ENCODE peak calls at places on chromosomes 4 and X, in seven cellular contexts. One of them, this sample, is unnamed. For H3K9me3, the result is how much of the 10 kb centered on the place peaks cover.

GRCh38 chr4:158805628-158806471 is 37.0 kb downstream of the FNIP2 start:
- DNase-seq in upper lobe of left lung: no peak
- DNase-seq in OCI-LY7: no peak
- DNase-seq in keratinocyte: peak
- DNase-seq in psoas muscle: no peak
- DNase-seq in uterus: no peak
- DNase-seq in breast epithelium: no peak
- DNase-seq in this sample: no peak

GRCh38 chr4:52744588-52744987 is 6.6 kb downstream of the ERVMER34-1 start:
- DNase-seq in upper lobe of left lung: no peak
- DNase-seq in OCI-LY7: no peak
- DNase-seq in keratinocyte: no peak
- DNase-seq in psoas muscle: no peak
- DNase-seq in uterus: no peak
- DNase-seq in breast epithelium: no peak
- DNase-seq in this sample: no peak

GRCh38 chr4:110042540-110043517 is 130.1 kb downstream of the EGF start:
- DNase-seq in upper lobe of left lung: no peak
- DNase-seq in OCI-LY7: no peak
- DNase-seq in keratinocyte: no peak
- DNase-seq in psoas muscle: no peak
- DNase-seq in uterus: no peak
- DNase-seq in breast epithelium: no peak
- DNase-seq in this sample: no peak

GRCh38 chr4:47213971-47214370 is 182.6 kb downstream of the GABRB1 start:
- DNase-seq in upper lobe of left lung: no peak
- DNase-seq in OCI-LY7: no peak
- DNase-seq in keratinocyte: peak
- DNase-seq in psoas muscle: no peak
- DNase-seq in uterus: no peak
- DNase-seq in breast epithelium: no peak
- DNase-seq in this sample: no peak

GRCh38 chrX:154654372-154654771 is 993 bp upstream of the CTAG2 start:
- DNase-seq in upper lobe of left lung: no peak
- DNase-seq in OCI-LY7: no peak
- DNase-seq in keratinocyte: no peak
- DNase-seq in psoas muscle: no peak
- DNase-seq in uterus: no peak
- DNase-seq in breast epithelium: no peak
- DNase-seq in this sample: no peak

GRCh38 chrX:115940888-115941332 is 229.6 kb upstream of the AGTR2 start:
- DNase-seq in upper lobe of left lung: no peak
- DNase-seq in OCI-LY7: peak
- DNase-seq in keratinocyte: no peak
- DNase-seq in psoas muscle: peak
- DNase-seq in uterus: peak
- DNase-seq in breast epithelium: peak
- DNase-seq in this sample: no peak

GRCh38 chrX:78950157-78950556 is 5.0 kb downstream of the P2RY10 start:
- DNase-seq in upper lobe of left lung: no peak
- DNase-seq in OCI-LY7: no peak
- DNase-seq in keratinocyte: no peak
- DNase-seq in psoas muscle: no peak
- DNase-seq in uterus: no peak
- DNase-seq in breast epithelium: no peak
- DNase-seq in this sample: no peak

GRCh38 chr4:2338754-2339457 is 77.0 kb upstream of the MXD4 start:
- DNase-seq in upper lobe of left lung: peak
- DNase-seq in OCI-LY7: no peak
- DNase-seq in keratinocyte: no peak
- DNase-seq in psoas muscle: no peak
- DNase-seq in uterus: no peak
- DNase-seq in breast epithelium: peak
- DNase-seq in this sample: no peak

GRCh38 chr4:38563703-38564490 is 100.1 kb upstream of the KLF3 start:
- DNase-seq in upper lobe of left lung: no peak
- DNase-seq in OCI-LY7: no peak
- DNase-seq in keratinocyte: no peak
- DNase-seq in psoas muscle: no peak
- DNase-seq in uterus: no peak
- DNase-seq in breast epithelium: no peak
- DNase-seq in this sample: no peak

GRCh38 chrX:109475174-109475891 is 6.6 kb downstream of the GUCY2F start:
- DNase-seq in upper lobe of left lung: no peak
- DNase-seq in OCI-LY7: no peak
- DNase-seq in keratinocyte: no peak
- DNase-seq in psoas muscle: no peak
- DNase-seq in uterus: peak
- DNase-seq in breast epithelium: peak
- DNase-seq in this sample: no peak

GRCh38 chr4:127747883-127748282 is 17.7 kb downstream of the SLC25A31 start:
- DNase-seq in upper lobe of left lung: no peak
- DNase-seq in OCI-LY7: no peak
- DNase-seq in keratinocyte: no peak
- DNase-seq in psoas muscle: no peak
- DNase-seq in uterus: no peak
- DNase-seq in breast epithelium: no peak
- DNase-seq in this sample: no peak

GRCh38 chr4:14339715-14340114 is 662.6 kb upstream of the CPEB2 start:
- DNase-seq in upper lobe of left lung: no peak
- DNase-seq in OCI-LY7: no peak
- DNase-seq in keratinocyte: no peak
- DNase-seq in psoas muscle: no peak
- DNase-seq in uterus: no peak
- DNase-seq in breast epithelium: no peak
- DNase-seq in this sample: no peak

GRCh38 chr4:85737254-85737653 is 262.3 kb downstream of the ARHGAP24 start:
- DNase-seq in upper lobe of left lung: no peak
- DNase-seq in OCI-LY7: no peak
- DNase-seq in keratinocyte: no peak
- DNase-seq in psoas muscle: no peak
- DNase-seq in uterus: no peak
- DNase-seq in breast epithelium: no peak
- DNase-seq in this sample: no peak

GRCh38 chr4:49032440-49033161 is 46.5 kb downstream of the CWH43 start:
- DNase-seq in upper lobe of left lung: no peak
- DNase-seq in OCI-LY7: peak
- DNase-seq in keratinocyte: no peak
- DNase-seq in psoas muscle: no peak
- DNase-seq in uterus: no peak
- DNase-seq in breast epithelium: no peak
- DNase-seq in this sample: no peak

DNA sequence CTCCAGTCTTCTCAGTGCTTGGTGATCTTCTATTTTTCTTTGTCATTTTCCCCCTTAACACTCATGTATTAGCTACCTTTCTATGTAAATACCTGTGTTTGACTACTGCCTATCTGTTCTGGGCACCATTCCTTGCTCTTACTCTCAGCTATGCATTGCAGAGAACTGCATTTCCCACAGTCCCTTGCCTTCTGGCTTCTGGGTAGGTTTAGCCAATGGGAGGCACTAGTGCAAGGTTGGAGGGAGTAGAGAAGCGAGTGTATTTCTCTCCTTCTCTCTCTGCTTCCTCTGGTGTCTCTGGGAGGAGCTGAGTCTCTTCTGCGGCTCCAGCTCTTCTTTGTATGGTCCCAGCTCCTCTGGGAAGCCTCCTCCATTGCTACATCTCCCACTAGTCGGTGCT is 50.5 kb downstream of the CWH43 start:
- DNase-seq in upper lobe of left lung: no peak
- DNase-seq in OCI-LY7: no peak
- DNase-seq in keratinocyte: no peak
- DNase-seq in psoas muscle: no peak
- DNase-seq in uterus: no peak
- DNase-seq in breast epithelium: no peak
- DNase-seq in this sample: no peak
- H3K9me3 ChIP-seq in upper lobe of left lung: under half
- H3K9me3 ChIP-seq in OCI-LY7: under half
- H3K9me3 ChIP-seq in keratinocyte: under half
- H3K9me3 ChIP-seq in psoas muscle: under half
- H3K9me3 ChIP-seq in uterus: under half
- H3K9me3 ChIP-seq in breast epithelium: under half
- H3K9me3 ChIP-seq in this sample: under half

GRCh38 chrX:66489339-66489738 is 149.5 kb downstream of the EDA2R start:
- DNase-seq in upper lobe of left lung: no peak
- DNase-seq in OCI-LY7: no peak
- DNase-seq in keratinocyte: no peak
- DNase-seq in psoas muscle: peak
- DNase-seq in uterus: no peak
- DNase-seq in breast epithelium: no peak
- DNase-seq in this sample: no peak
- H3K9me3 ChIP-seq in upper lobe of left lung: under half
- H3K9me3 ChIP-seq in OCI-LY7: under half
- H3K9me3 ChIP-seq in keratinocyte: under half
- H3K9me3 ChIP-seq in psoas muscle: under half
- H3K9me3 ChIP-seq in uterus: under half
- H3K9me3 ChIP-seq in breast epithelium: under half
- H3K9me3 ChIP-seq in this sample: under half

DNA sequence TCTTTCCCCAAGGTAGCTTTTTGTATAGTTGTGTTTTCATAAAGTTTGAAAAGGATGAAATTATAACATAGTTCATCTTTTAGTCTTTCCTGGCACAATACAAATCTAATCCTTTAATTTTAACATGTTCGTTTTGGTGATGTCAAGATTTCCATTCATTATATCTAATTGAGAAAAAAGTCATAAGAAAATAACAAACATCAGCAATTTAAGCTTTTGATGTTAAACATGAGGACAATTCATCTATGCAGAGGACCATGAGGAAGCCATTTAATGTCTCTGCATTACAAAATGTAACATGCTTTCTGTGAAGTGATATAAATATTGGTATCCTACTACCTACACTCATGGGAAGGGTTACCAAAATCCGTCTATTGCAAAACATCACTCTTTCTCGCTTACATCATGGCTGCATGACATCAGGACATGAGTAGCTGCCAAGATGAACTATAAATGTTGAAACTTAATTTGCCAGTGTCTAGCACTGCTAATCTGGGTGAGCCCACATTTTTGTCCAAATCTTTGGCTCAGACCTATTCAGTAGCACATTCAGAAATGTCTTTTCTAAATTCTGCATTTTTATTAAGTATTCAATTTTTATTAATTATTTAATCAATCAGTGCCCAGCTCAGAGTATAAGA is 9.5 kb downstream of the EPGN start:
- DNase-seq in upper lobe of left lung: no peak
- DNase-seq in OCI-LY7: no peak
- DNase-seq in keratinocyte: no peak
- DNase-seq in psoas muscle: no peak
- DNase-seq in uterus: no peak
- DNase-seq in breast epithelium: no peak
- DNase-seq in this sample: no peak
- H3K9me3 ChIP-seq in upper lobe of left lung: under half
- H3K9me3 ChIP-seq in OCI-LY7: under half
- H3K9me3 ChIP-seq in keratinocyte: under half
- H3K9me3 ChIP-seq in psoas muscle: under half
- H3K9me3 ChIP-seq in uterus: under half
- H3K9me3 ChIP-seq in breast epithelium: under half
- H3K9me3 ChIP-seq in this sample: under half

GRCh38 chr4:574346-575161 is 1.5 kb downstream of the TMEM271 start:
- DNase-seq in upper lobe of left lung: peak
- DNase-seq in OCI-LY7: no peak
- DNase-seq in keratinocyte: no peak
- DNase-seq in psoas muscle: no peak
- DNase-seq in uterus: no peak
- DNase-seq in breast epithelium: no peak
- DNase-seq in this sample: no peak

GRCh38 chr4:576245-576821 is at the start of gene TMEM271:
- DNase-seq in upper lobe of left lung: peak
- DNase-seq in OCI-LY7: no peak
- DNase-seq in keratinocyte: no peak
- DNase-seq in psoas muscle: no peak
- DNase-seq in uterus: no peak
- DNase-seq in breast epithelium: no peak
- DNase-seq in this sample: no peak

GRCh38 chr4:573122-573892 is 2.8 kb downstream of the TMEM271 start:
- DNase-seq in upper lobe of left lung: no peak
- DNase-seq in OCI-LY7: no peak
- DNase-seq in keratinocyte: no peak
- DNase-seq in psoas muscle: no peak
- DNase-seq in uterus: no peak
- DNase-seq in breast epithelium: no peak
- DNase-seq in this sample: no peak

GRCh38 chr4:576991-577498 is 950 bp upstream of the TMEM271 start:
- DNase-seq in upper lobe of left lung: peak
- DNase-seq in OCI-LY7: no peak
- DNase-seq in keratinocyte: no peak
- DNase-seq in psoas muscle: no peak
- DNase-seq in uterus: no peak
- DNase-seq in breast epithelium: no peak
- DNase-seq in this sample: no peak

DNA sequence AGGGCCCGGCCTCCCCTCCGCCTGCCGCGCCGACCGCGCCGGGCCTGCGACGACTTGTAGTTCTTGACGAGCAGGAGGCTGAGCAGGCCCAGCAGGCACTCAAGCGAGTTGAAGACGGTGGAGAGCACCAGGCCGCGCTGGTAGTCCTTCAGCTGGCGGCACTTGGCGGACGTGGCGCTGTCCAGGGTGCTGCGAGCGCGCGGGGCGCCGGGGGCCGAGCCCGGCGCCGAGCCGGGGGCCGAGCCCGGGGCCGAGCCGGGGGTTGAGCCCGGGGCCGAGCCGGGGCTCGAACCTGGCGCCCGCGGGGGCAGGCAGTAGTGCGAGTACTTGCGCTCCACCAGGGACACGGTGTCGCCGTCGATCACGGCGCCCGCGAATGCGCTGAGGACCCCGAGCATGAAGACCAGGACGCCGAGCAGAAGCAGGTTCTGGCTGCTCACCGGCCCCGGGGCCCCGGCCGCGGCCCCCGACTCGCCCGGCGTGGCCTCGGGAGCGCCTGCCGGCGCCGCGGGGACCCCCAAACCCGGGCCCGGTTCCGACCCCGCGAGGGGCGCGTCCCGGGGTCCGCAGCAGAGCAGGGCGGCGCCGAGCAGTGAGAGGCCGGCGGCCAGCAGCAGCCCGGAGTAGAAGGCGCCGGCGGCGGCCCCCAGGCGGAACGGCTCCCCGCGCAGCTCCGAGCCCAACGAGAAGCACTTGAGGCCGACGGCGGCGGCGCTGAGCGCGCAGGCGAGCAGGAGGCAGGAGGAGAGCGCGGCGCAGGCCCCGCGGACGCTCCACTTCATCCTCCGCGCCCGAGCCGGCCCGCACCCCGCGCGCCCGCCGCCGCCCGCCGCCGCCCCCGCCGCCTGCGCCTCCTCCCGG is 584 bp downstream of the TMEM271 start:
- DNase-seq in upper lobe of left lung: peak
- DNase-seq in OCI-LY7: no peak
- DNase-seq in keratinocyte: peak
- DNase-seq in psoas muscle: no peak
- DNase-seq in uterus: no peak
- DNase-seq in breast epithelium: no peak
- DNase-seq in this sample: no peak
- H3K9me3 ChIP-seq in upper lobe of left lung: under half
- H3K9me3 ChIP-seq in OCI-LY7: under half
- H3K9me3 ChIP-seq in keratinocyte: under half
- H3K9me3 ChIP-seq in psoas muscle: under half
- H3K9me3 ChIP-seq in uterus: under half
- H3K9me3 ChIP-seq in breast epithelium: under half
- H3K9me3 ChIP-seq in this sample: under half

This sample was measured in ascending aorta.